ENCODE peak calls at places on chromosome X, in nine cellular contexts. A is left ventricle myocardium inferior, V is ovary, O is adipocyte, B is cardiac muscle cell, J is neuronal stem cell, R is OCI-LY7, Y is cardiac fibroblast, S is stomach. X is an unnamed sample.

GRCh38 chrX:154751121-154751668 is 318 bp upstream of the GAB3 start:
- DNase-seq in A (no peak), V (no peak), O (no peak), B (no peak), J (no peak), R (no peak), Y (no peak), S (no peak), X (peak)

GRCh38 chrX:46588263-46588662 is 14.7 kb downstream of the CHST7 start:
- DNase-seq in A (peak), V (no peak), O (peak), B (peak), J (no peak), R (peak), Y (peak), S (no peak), X (peak)

GRCh38 chrX:150200820-150201287 is 162.3 kb upstream of the MAMLD1 start:
- DNase-seq in A (no peak), V (no peak), O (peak), B (peak), J (no peak), R (no peak), Y (peak), S (no peak), X (peak)

GRCh38 chrX:68588653-68589371 is 58.7 kb upstream of the STARD8 start:
- DNase-seq in A (no peak), V (no peak), O (no peak), B (no peak), J (no peak), R (no peak), Y (no peak), S (no peak), X (no peak)

GRCh38 chrX:43627669-43628068 is 28.4 kb upstream of the MAOA start:
- DNase-seq in A (no peak), V (no peak), O (no peak), B (no peak), J (no peak), R (no peak), Y (no peak), S (no peak), X (no peak)

GRCh38 chrX:79081895-79082512 is 62.5 kb upstream of the GPR174 start:
- DNase-seq in A (no peak), V (no peak), O (peak), B (peak), J (peak), R (peak), Y (peak), S (no peak), X (no peak)

GRCh38 chrX:134426285-134426684 is 33.7 kb upstream of the HPRT1 start:
- DNase-seq in A (no peak), V (no peak), O (no peak), B (no peak), J (no peak), R (no peak), Y (no peak), S (no peak), X (no peak)

GRCh38 chrX:140149761-140150160 is 184.4 kb upstream of the CXorf66 start:
- DNase-seq in A (no peak), V (no peak), O (no peak), B (no peak), J (no peak), R (no peak), Y (no peak), S (no peak), X (no peak)

GRCh38 chrX:9312922-9313867 is 151.7 kb upstream of the TBL1X start:
- DNase-seq in A (peak), V (peak), O (no peak), B (no peak), J (no peak), R (peak), Y (peak), S (peak), X (peak)

GRCh38 chrX:9127991-9128390 is 94.1 kb upstream of the FAM9B start:
- DNase-seq in A (no peak), V (no peak), O (no peak), B (no peak), J (no peak), R (no peak), Y (no peak), S (no peak), X (no peak)

GRCh38 chrX:109840585-109840984 is 107.5 kb upstream of the ACSL4 start:
- DNase-seq in A (no peak), V (no peak), O (peak), B (peak), J (no peak), R (no peak), Y (peak), S (no peak), X (peak)

GRCh38 chrX:41127476-41128192 is 42.4 kb downstream of the USP9X start:
- DNase-seq in A (no peak), V (no peak), O (no peak), B (no peak), J (no peak), R (peak), Y (no peak), S (no peak), X (no peak)

GRCh38 chrX:47637546-47638195 is 7.9 kb upstream of the CFP start:
- DNase-seq in A (peak), V (peak), O (no peak), B (peak), J (no peak), R (no peak), Y (no peak), S (peak), X (peak)

GRCh38 chrX:127606590-127606989 is 445.6 kb downstream of the ACTRT1 start:
- DNase-seq in A (no peak), V (no peak), O (no peak), B (no peak), J (no peak), R (no peak), Y (no peak), S (no peak), X (no peak)

GRCh38 chrX:70264784-70265183 is 3.4 kb upstream of the ARR3 start:
- DNase-seq in A (no peak), V (no peak), O (no peak), B (peak), J (no peak), R (no peak), Y (peak), S (no peak), X (no peak)

GRCh38 chrX:92270936-92271655 is 491.9 kb downstream of the PCDH11X start:
- DNase-seq in A (no peak), V (no peak), O (no peak), B (no peak), J (no peak), R (no peak), Y (no peak), S (no peak), X (no peak)

GRCh38 chrX:8084023-8084422 is 87.0 kb downstream of the VCX2 start:
- DNase-seq in A (no peak), V (no peak), O (peak), B (peak), J (no peak), R (no peak), Y (peak), S (no peak), X (no peak)

GRCh38 chrX:46572295-46572936 is 1.1 kb upstream of the CHST7 start:
- DNase-seq in A (no peak), V (no peak), O (no peak), B (no peak), J (no peak), R (peak), Y (no peak), S (no peak), X (no peak)

GRCh38 chrX:3295731-3296130 is 50.7 kb downstream of the MXRA5 start:
- DNase-seq in A (no peak), V (no peak), O (no peak), B (no peak), J (no peak), R (peak), Y (peak), S (no peak), X (peak)

GRCh38 chrX:30702736-30703135 is 49.5 kb downstream of the GK start:
- DNase-seq in A (no peak), V (no peak), O (peak), B (peak), J (no peak), R (no peak), Y (peak), S (no peak), X (no peak)

GRCh38 chrX:124388562-124388961 is 42.2 kb downstream of the SH2D1A start:
- DNase-seq in A (no peak), V (peak), O (peak), B (peak), J (peak), R (peak), Y (peak), S (peak), X (peak)

GRCh38 chrX:77776648-77777047 is 9.4 kb downstream of the ATRX start:
- DNase-seq in A (no peak), V (no peak), O (no peak), B (no peak), J (no peak), R (no peak), Y (no peak), S (no peak), X (no peak)

GRCh38 chrX:110755061-110755460 is 40.6 kb downstream of the CHRDL1 start:
- DNase-seq in A (no peak), V (no peak), O (no peak), B (no peak), J (no peak), R (no peak), Y (peak), S (no peak), X (no peak)

GRCh38 chrX:4656419-4656818 is 943.0 kb upstream of the PRKX start:
- DNase-seq in A (no peak), V (no peak), O (no peak), B (no peak), J (no peak), R (no peak), Y (no peak), S (peak), X (no peak)

GRCh38 chrX:124018031-124018430 is 56.5 kb downstream of the STAG2 start:
- DNase-seq in A (no peak), V (no peak), O (peak), B (no peak), J (no peak), R (peak), Y (peak), S (no peak), X (no peak)

GRCh38 chrX:38111196-38111595 is 104.8 kb downstream of the SYTL5 start:
- DNase-seq in A (no peak), V (no peak), O (no peak), B (no peak), J (no peak), R (no peak), Y (no peak), S (no peak), X (no peak)

GRCh38 chrX:104284407-104285000 is 29.8 kb upstream of the ESX1 start:
- DNase-seq in A (no peak), V (no peak), O (no peak), B (no peak), J (no peak), R (no peak), Y (peak), S (no peak), X (no peak)

GRCh38 chrX:110104078-110104477 is 101.2 kb downstream of the TMEM164 start:
- DNase-seq in A (no peak), V (no peak), O (no peak), B (no peak), J (no peak), R (no peak), Y (no peak), S (no peak), X (no peak)

GRCh38 chrX:133005038-133005437 is 46.6 kb upstream of the HS6ST2 start:
- DNase-seq in A (no peak), V (no peak), O (peak), B (peak), J (peak), R (peak), Y (peak), S (no peak), X (no peak)

GRCh38 chrX:14027511-14028019 is 2.1 kb downstream of the GEMIN8 start:
- DNase-seq in A (no peak), V (no peak), O (peak), B (peak), J (no peak), R (no peak), Y (peak), S (no peak), X (no peak)

GRCh38 chrX:106875151-106875550 is 28.0 kb downstream of the RIPPLY1 start:
- DNase-seq in A (no peak), V (no peak), O (peak), B (no peak), J (no peak), R (no peak), Y (peak), S (no peak), X (no peak)

GRCh38 chrX:65750674-65751469 is 83.4 kb downstream of the MSN start:
- DNase-seq in A (no peak), V (no peak), O (no peak), B (no peak), J (no peak), R (no peak), Y (no peak), S (no peak), X (no peak)

GRCh38 chrX:3476973-3477372 is 130.5 kb upstream of the MXRA5 start:
- DNase-seq in A (no peak), V (no peak), O (no peak), B (no peak), J (no peak), R (no peak), Y (no peak), S (no peak), X (no peak)

GRCh38 chrX:81489987-81490386 is 288.1 kb downstream of the SH3BGRL start:
- DNase-seq in A (no peak), V (no peak), O (peak), B (no peak), J (no peak), R (peak), Y (peak), S (no peak), X (no peak)

GRCh38 chrX:46837543-46838481 is 969 bp downstream of the RP2 start:
- DNase-seq in A (no peak), V (no peak), O (peak), B (no peak), J (no peak), R (peak), Y (peak), S (no peak), X (no peak)

GRCh38 chrX:10832103-10832502 is 211.7 kb upstream of the MID1 start:
- DNase-seq in A (no peak), V (no peak), O (no peak), B (no peak), J (no peak), R (no peak), Y (no peak), S (no peak), X (no peak)
- H3K4me3 ChIP-seq in A (no peak), V (no peak), O (peak), B (peak), J (no peak), R (no peak), Y (no peak), S (no peak), X (no peak)

GRCh38 chrX:53714580-53715335 is 28.2 kb upstream of the HUWE1 start:
- DNase-seq in A (no peak), V (no peak), O (peak), B (peak), J (no peak), R (peak), Y (peak), S (peak), X (no peak)
- H3K4me3 ChIP-seq in A (no peak), V (no peak), O (no peak), B (no peak), J (no peak), R (peak), Y (no peak), S (no peak), X (no peak)

GRCh38 chrX:71533514-71533849 is 578 bp downstream of the OGT start:
- DNase-seq in A (no peak), V (no peak), O (peak), B (peak), J (no peak), R (peak), Y (peak), S (no peak), X (no peak)

GRCh38 chrX:71533850-71534515 is 1.1 kb downstream of the OGT start:
- DNase-seq in A (peak), V (peak), O (peak), B (peak), J (peak), R (peak), Y (peak), S (peak), X (peak)

GRCh38 chrX:71534773-71535544 is 2.1 kb downstream of the OGT start:
- DNase-seq in A (no peak), V (no peak), O (peak), B (peak), J (no peak), R (no peak), Y (no peak), S (no peak), X (no peak)

GRCh38 chrX:71537743-71538142 is 4.8 kb downstream of the OGT start:
- DNase-seq in A (no peak), V (no peak), O (no peak), B (no peak), J (no peak), R (no peak), Y (no peak), S (no peak), X (no peak)

DNA sequence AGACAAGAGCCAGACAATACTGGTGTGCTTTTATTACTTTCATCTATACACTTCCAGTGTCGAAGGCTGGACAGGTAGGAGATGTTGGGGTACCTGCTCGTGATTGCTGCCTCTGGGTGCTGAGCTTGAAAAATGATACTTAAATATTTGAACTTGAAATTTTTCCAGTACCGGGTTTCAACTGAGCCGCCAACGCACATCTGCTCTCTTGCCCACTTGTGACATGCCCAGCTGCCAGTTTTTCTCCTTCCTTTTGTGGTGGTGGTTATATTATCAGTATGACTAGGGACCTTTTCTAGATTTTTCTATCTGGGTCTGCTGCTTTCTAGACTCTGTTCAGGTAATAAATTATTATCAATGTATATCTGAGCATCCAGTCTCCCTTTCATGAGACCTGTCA is 3.4 kb downstream of the OGT start:
- DNase-seq in A (no peak), V (no peak), O (peak), B (no peak), J (no peak), R (no peak), Y (no peak), S (no peak), X (peak)
- H3K4me3 ChIP-seq in A (peak), V (no peak), O (peak), B (no peak), J (no peak), R (peak), Y (peak), S (peak), X (no peak)

GRCh38 chrX:19514791-19515614 is at the start of gene MAP3K15:
- DNase-seq in A (peak), V (peak), O (peak), B (peak), J (no peak), R (no peak), Y (peak), S (peak), X (peak)

GRCh38 chrX:19512961-19513360 is 2.3 kb downstream of the MAP3K15 start:
- DNase-seq in A (no peak), V (no peak), O (no peak), B (no peak), J (no peak), R (no peak), Y (no peak), S (no peak), X (no peak)

GRCh38 chrX:19513383-19513782 is 1.9 kb downstream of the MAP3K15 start:
- DNase-seq in A (no peak), V (no peak), O (no peak), B (no peak), J (no peak), R (no peak), Y (no peak), S (no peak), X (no peak)

GRCh38 chrX:19517965-19518364 is 2.7 kb upstream of the MAP3K15 start:
- DNase-seq in A (no peak), V (no peak), O (no peak), B (no peak), J (no peak), R (no peak), Y (no peak), S (no peak), X (no peak)

DNA sequence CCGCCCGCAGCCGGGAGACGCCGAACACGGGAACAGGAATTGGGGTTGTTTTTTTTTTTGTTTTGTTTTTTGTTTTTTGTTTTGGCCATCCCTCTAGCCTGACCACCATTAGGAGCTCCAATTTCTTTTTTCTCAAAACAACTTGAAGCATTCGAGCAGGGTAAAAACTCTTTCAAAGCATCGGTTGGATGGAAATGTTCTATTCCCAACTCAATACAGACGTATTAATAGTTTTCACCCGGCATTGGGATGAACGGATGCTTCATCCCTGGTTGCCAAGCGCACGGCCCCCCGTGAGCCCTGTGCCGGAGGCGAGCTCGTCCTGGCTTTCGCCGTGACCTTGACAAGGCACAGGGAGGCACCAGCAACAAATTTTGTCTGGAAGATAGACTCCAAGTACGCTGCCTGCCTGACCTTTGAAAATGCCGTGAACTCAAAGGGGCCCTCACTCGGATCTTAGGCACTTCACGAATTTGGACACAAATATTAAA is 352 bp upstream of the MAP3K15 start:
- DNase-seq in A (no peak), V (no peak), O (no peak), B (no peak), J (no peak), R (no peak), Y (no peak), S (no peak), X (no peak)
- H3K4me3 ChIP-seq in A (peak), V (peak), O (no peak), B (peak), J (no peak), R (no peak), Y (no peak), S (peak), X (peak)

DNA sequence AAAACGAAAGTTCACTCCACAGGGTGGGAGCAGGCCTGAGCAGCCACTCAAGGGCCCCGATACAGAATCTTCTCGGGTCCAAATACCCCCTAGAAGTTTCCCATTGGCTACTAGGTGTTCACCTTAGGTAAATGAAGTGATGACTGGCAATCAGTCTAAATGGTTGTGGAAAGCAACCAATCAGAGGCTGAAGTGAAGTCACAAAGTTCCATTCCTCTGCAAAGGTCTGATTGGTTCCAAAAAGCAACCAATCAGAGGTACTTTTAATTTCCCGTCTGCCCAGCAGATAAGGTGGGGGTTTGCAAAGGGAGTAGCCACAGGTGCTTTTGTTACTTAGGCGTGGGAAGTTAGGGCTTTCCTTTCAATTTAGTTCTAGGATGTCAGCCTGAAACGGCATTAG is 58.2 kb upstream of the NKAP start:
- DNase-seq in A (no peak), V (no peak), O (no peak), B (no peak), J (no peak), R (no peak), Y (no peak), S (no peak), X (no peak)
- H3K4me3 ChIP-seq in A (no peak), V (no peak), O (no peak), B (no peak), J (no peak), R (no peak), Y (no peak), S (no peak), X (no peak)

DNA sequence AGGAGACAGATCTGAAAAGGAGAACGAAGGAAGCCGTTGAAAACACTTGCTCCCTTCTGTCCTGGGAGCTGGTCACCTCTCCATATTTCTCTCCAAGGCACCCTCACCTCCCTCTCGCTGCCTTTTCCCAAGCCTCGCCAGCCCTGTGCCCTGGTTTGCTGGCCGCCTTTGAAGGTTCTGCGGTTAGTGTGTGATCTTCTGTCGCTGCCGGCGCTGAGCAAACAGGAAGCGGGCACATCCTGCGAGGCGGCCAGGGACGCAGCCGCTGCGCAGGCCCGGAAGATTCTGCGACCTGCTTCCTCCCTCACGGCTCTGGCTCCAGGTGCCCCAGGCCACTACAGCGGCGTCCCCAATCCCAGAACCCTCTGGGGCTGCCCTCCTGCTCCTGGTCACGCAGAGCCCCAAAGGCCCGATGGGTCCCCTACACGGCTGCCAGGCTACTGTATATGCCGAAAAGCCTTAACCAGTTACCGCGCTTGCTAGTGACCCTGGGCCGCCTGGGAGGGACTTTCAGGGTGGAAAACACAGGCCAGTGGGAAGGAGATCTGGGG is 2.5 kb upstream of the SASH3 start:
- DNase-seq in A (peak), V (no peak), O (no peak), B (no peak), J (no peak), R (peak), Y (no peak), S (peak), X (peak)
- H3K4me3 ChIP-seq in A (peak), V (no peak), O (no peak), B (no peak), J (no peak), R (peak), Y (no peak), S (peak), X (no peak)